ENCODE peak calls at places on chromosomes 2 and 18, in nine cellular contexts. K is SJCRH30, F is Karpas-422, P is body of pancreas, U is endodermal cell, N is cardiac muscle cell, X is stomach, M is hepatocyte, B is adrenal gland. Q is an unnamed sample. For H3K36me3, the result is how much of the 10 kb centered on the place peaks cover.

GRCh38 chr2:28338754-28339325 is 53.8 kb upstream of the FOSL2 start:
- DNase-seq in U (no peak), M (peak), N (no peak), P (no peak), F (no peak), B (no peak), X (peak), K (no peak), Q (no peak)

GRCh38 chr2:73020306-73020656 is 51.2 kb downstream of the SFXN5 start:
- DNase-seq in F (no peak), N (no peak), M (no peak), B (no peak), X (no peak), P (no peak), K (no peak), U (no peak), Q (no peak)

GRCh38 chr2:96977631-96978195 is 8.7 kb downstream of the FAM178B start:
- DNase-seq in M (peak), F (no peak), X (no peak), U (no peak), N (no peak), B (no peak), K (peak), P (no peak), Q (no peak)

GRCh38 chr2:173282795-173283545 is 71.7 kb upstream of the CDCA7 start:
- DNase-seq in K (no peak), F (no peak), M (no peak), X (no peak), P (no peak), U (no peak), B (no peak), N (no peak), Q (no peak)

GRCh38 chr2:149167941-149168340 is 129.4 kb downstream of the LYPD6B start:
- DNase-seq in U (no peak), M (no peak), B (no peak), K (no peak), X (no peak), N (no peak), F (no peak), P (no peak), Q (no peak)

GRCh38 chr2:222731183-222731582 is 59.7 kb downstream of the MOGAT1 start:
- DNase-seq in P (no peak), B (no peak), N (no peak), F (no peak), K (no peak), U (no peak), M (no peak), X (no peak), Q (no peak)

GRCh38 chr2:188142636-188143035 is 149.0 kb upstream of the GULP1 start:
- DNase-seq in B (no peak), N (no peak), M (no peak), P (no peak), X (no peak), U (no peak), F (no peak), K (no peak), Q (no peak)

GRCh38 chr2:216117566-216117965 is 8.4 kb downstream of the XRCC5 start:
- DNase-seq in F (no peak), N (no peak), U (no peak), K (no peak), X (no peak), B (no peak), P (no peak), M (no peak), Q (no peak)

GRCh38 chr18:73462092-73462491 is 594.3 kb upstream of the NETO1 start:
- DNase-seq in B (no peak), N (no peak), P (peak), U (no peak), M (no peak), K (no peak), X (no peak), F (no peak), Q (no peak)

GRCh38 chr2:122739732-122740593 is 984.5 kb downstream of the TSN start:
- DNase-seq in M (no peak), P (no peak), U (no peak), N (no peak), K (no peak), F (no peak), X (no peak), B (no peak), Q (no peak)

GRCh38 chr2:108588070-108588668 is 53.9 kb downstream of the LIMS1 start:
- DNase-seq in F (peak), K (no peak), U (no peak), M (no peak), P (peak), N (no peak), B (no peak), X (peak), Q (no peak)

GRCh38 chr2:2648094-2648493 is 317.0 kb upstream of the MYT1L start:
- DNase-seq in U (no peak), M (no peak), P (no peak), X (no peak), N (no peak), B (no peak), K (no peak), F (no peak), Q (no peak)

GRCh38 chr2:238060096-238060541 is 682 bp upstream of the SCLY start:
- DNase-seq in P (no peak), N (no peak), F (no peak), U (no peak), M (no peak), K (no peak), X (no peak), B (no peak), Q (no peak)

GRCh38 chr2:26687785-26688184 is 4.7 kb upstream of the KCNK3 start:
- DNase-seq in K (peak), X (no peak), N (no peak), P (peak), F (no peak), B (peak), U (no peak), M (peak), Q (no peak)

GRCh38 chr2:204662956-204663355 is 117.7 kb downstream of the PARD3B start:
- DNase-seq in M (no peak), P (no peak), B (no peak), U (no peak), N (no peak), F (no peak), K (no peak), X (no peak), Q (no peak)

GRCh38 chr2:204664708-204665121 is 119.4 kb downstream of the PARD3B start:
- DNase-seq in M (no peak), U (no peak), N (peak), B (no peak), F (no peak), X (no peak), K (no peak), P (no peak), Q (no peak)

GRCh38 chr2:204665771-204666170 is 120.5 kb downstream of the PARD3B start:
- DNase-seq in F (no peak), B (no peak), K (no peak), N (no peak), M (no peak), X (no peak), U (no peak), P (no peak), Q (no peak)

GRCh38 chr2:204663816-204664421 is 118.6 kb downstream of the PARD3B start:
- DNase-seq in X (no peak), K (no peak), P (no peak), U (no peak), F (no peak), M (no peak), N (no peak), B (no peak), Q (no peak)

GRCh38 chr2:204665244-204665643 is 120.0 kb downstream of the PARD3B start:
- DNase-seq in B (no peak), N (no peak), K (peak), P (no peak), X (no peak), F (no peak), U (no peak), M (no peak), Q (no peak)
- H3K4me3 ChIP-seq in B (no peak), N (no peak), K (no peak), P (no peak), X (no peak), F (no peak), U (no peak), M (no peak), Q (no peak)

GRCh38 chr2:36544638-36545338 is 53.2 kb downstream of the FEZ2 start:
- DNase-seq in N (no peak), X (no peak), K (no peak), U (no peak), P (no peak), F (no peak), M (no peak), B (no peak), Q (no peak)
- H3K36me3 ChIP-seq in N (under half), X (half or more), K (under half), U (half or more), P (under half), F (under half), M (under half), B (under half), Q (under half)

DNA sequence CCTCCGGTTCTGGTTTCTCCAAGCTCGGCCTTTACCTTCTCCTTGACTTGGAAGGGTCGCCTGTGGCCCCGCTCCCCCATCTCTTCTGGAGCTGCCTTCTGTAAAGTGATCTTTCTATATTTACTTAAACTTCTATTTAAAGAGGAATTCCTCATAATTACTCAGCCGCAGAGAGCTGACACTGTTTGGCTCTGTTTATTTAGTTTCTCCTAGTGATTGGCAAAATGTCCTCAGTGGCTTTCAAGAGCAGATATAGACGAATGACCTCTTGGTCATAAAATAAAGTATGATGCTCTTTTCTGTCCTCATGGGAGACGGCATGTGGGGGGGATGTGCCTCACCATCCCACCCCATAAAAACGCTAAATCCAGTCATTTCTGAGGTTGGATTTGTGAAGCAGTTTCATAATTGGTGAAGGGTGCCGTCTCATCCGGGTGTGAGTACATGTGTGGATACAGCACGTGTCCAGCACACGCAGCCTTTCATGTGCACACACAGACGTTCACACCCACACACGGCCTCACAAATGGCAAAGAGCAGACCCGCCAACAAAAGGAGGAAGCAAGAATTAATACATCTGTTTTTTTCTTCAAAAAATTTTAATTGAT is 43.4 kb upstream of the SMAD7 start:
- DNase-seq in U (no peak), M (peak), N (no peak), K (no peak), F (no peak), B (no peak), P (peak), X (no peak), Q (no peak)
- H3K4me3 ChIP-seq in U (no peak), M (no peak), N (no peak), K (no peak), F (no peak), B (no peak), P (no peak), X (no peak), Q (no peak)

GRCh38 chr2:33526132-33526531 is 49.7 kb downstream of the RASGRP3 start:
- DNase-seq in F (no peak), N (no peak), M (no peak), U (no peak), P (no peak), K (no peak), X (no peak), B (no peak), Q (no peak)
- H3K36me3 ChIP-seq in F (under half), N (under half), M (under half), U (under half), P (under half), K (under half), X (under half), B (under half), Q (under half)

GRCh38 chr18:5895300-5895885 is at the start of gene TMEM200C:
- DNase-seq in P (peak), F (no peak), U (peak), X (no peak), B (peak), K (no peak), M (peak), N (peak), Q (no peak)

GRCh38 chr18:5894215-5894612 is 1.1 kb downstream of the TMEM200C start:
- DNase-seq in P (no peak), U (no peak), F (no peak), X (no peak), B (no peak), M (no peak), K (no peak), N (no peak), Q (no peak)

GRCh38 chr18:5895886-5896740 is 791 bp upstream of the TMEM200C start:
- DNase-seq in P (peak), N (peak), U (peak), F (no peak), B (peak), M (peak), X (no peak), K (no peak), Q (no peak)

GRCh38 chr18:5892772-5893431 is 2.4 kb downstream of the TMEM200C start:
- DNase-seq in X (no peak), M (no peak), B (no peak), U (no peak), F (no peak), K (no peak), N (no peak), P (no peak), Q (no peak)

GRCh38 chr18:5894613-5895299 is 566 bp downstream of the TMEM200C start:
- DNase-seq in K (no peak), X (no peak), M (no peak), B (peak), U (peak), F (no peak), N (peak), P (no peak), Q (no peak)
- H3K4me3 ChIP-seq in K (no peak), X (peak), M (peak), B (no peak), U (peak), F (no peak), N (peak), P (no peak), Q (no peak)

DNA sequence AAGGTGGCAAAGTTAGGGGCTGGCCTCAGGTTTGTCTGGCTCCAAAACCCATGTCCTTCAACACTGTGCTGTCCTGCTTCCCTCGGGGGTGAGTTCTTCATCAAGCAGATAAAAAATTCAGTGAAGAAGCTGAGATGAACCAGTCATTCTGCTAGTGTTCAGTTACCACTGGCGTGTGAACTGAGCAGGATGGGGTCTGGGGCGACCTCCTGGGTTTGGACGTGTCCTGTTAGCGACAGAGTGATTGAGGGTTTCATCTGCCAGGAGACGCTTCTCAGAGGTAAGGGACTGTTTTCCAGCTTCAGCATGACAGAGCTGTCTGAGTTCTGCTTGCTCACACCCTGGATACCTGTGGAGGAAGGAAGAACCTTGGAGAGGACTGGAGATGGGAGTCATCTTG is 14.6 kb downstream of the CEP68 start:
- DNase-seq in K (no peak), P (no peak), U (no peak), M (no peak), B (no peak), X (no peak), N (no peak), F (no peak), Q (no peak)
- H3K36me3 ChIP-seq in K (under half), P (under half), U (half or more), M (under half), B (under half), X (half or more), N (under half), F (under half), Q (under half)

DNA sequence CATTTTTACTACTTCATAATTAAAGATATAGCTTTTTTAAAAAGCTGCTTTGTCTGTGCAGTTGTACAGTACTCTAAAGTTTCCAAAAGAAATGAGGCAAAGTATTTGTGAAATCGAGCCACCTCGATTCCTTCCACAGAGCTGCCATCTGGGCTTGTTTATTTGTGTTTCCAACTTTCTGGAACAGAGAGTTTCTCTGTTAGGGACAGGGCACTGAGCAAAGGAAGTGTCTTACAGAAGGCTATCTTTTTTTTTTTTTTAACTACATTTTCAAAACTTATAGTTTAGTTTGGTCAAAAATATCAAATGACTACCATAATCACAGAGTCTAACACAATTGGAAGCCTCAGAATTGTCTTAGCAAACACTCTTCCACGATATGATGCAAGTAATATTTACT is 841 bp downstream of the RFTN2 start:
- DNase-seq in N (no peak), B (no peak), F (no peak), X (no peak), K (no peak), M (no peak), P (no peak), U (no peak), Q (no peak)
- H3K4me3 ChIP-seq in N (peak), B (no peak), F (no peak), X (peak), K (no peak), M (peak), P (no peak), U (peak), Q (no peak)